ENCODE peak calls at places on chromosomes 1 and 21, in four cellular contexts. V, M, R and A are unnamed samples.

GRCh38 chr1:31501505-31501904 is 74.8 kb upstream of the TINAGL1 start:
- DNase-seq in R (no peak), V (no peak), M (peak; percentile 52), A (no peak)

GRCh38 chr1:156385534-156386031 is 16.6 kb downstream of the RHBG start:
- DNase-seq in R (peak; percentile 80), V (peak; percentile 84), M (peak; percentile 86), A (peak; percentile 60)

GRCh38 chr1:43968348-43968948 is 1.4 kb upstream of the DPH2 start:
- DNase-seq in M (no peak), V (no peak), R (peak; percentile 23), A (no peak)

GRCh38 chr1:47431534-47431933 is 6.3 kb upstream of the FOXD2 start:
- DNase-seq in M (no peak), R (no peak), V (no peak), A (peak; percentile 43)

GRCh38 chr21:44710756-44711326 is 531 bp downstream of the TSPEAR start:
- DNase-seq in M (no peak), V (no peak), R (no peak), A (no peak)

GRCh38 chr1:55154616-55155015 is 60.5 kb downstream of the USP24 start:
- DNase-seq in R (no peak), V (no peak), M (no peak), A (no peak)

GRCh38 chr1:51661081-51661518 is 44.2 kb downstream of the OSBPL9 start:
- DNase-seq in R (no peak), V (no peak), M (no peak), A (peak; percentile 60)

GRCh38 chr1:156154317-156154749 is 948 bp downstream of the SEMA4A start:
- DNase-seq in V (no peak), R (peak; percentile 44), M (no peak), A (no peak)

GRCh38 chr1:40663324-40664166 is 1.9 kb downstream of the RIMS3 start:
- DNase-seq in R (no peak), V (no peak), M (no peak), A (no peak)

GRCh38 chr1:32048440-32048839 is 24.3 kb upstream of the TMEM39B start:
- DNase-seq in V (no peak), R (no peak), M (no peak), A (no peak)

GRCh38 chr21:40795313-40795712 is 51.6 kb downstream of the DSCAM start:
- DNase-seq in V (no peak), M (no peak), R (no peak), A (no peak)

GRCh38 chr1:226629210-226629895 is 80.8 kb downstream of the STUM start:
- DNase-seq in R (no peak), V (no peak), M (no peak), A (no peak)

GRCh38 chr1:91609571-91609970 is 108.9 kb downstream of the CDC7 start:
- DNase-seq in V (no peak), M (no peak), R (no peak), A (no peak)

GRCh38 chr1:226148121-226148648 is 38.4 kb downstream of the ACBD3 start:
- DNase-seq in M (no peak), V (no peak), R (no peak), A (no peak)

GRCh38 chr1:17069452-17070162 is 15.8 kb upstream of the SDHB start:
- DNase-seq in V (no peak), M (no peak), R (no peak), A (no peak)

GRCh38 chr1:113372546-113372945 is 17.8 kb upstream of the MAGI3 start:
- DNase-seq in V (no peak), R (no peak), M (no peak), A (no peak)